ENCODE peak calls at places on chromosomes 7 and 10, in six cellular contexts. V, F, S, G, K and J are unnamed samples.

GRCh38 chr10:70753841-70754621 is 31.1 kb downstream of the TBATA start:
- DNase-seq in V (peak; percentile 52), F (no peak), S (no peak), G (no peak), K (no peak), J (peak; percentile 16)

GRCh38 chr10:124732931-124733536 is 11.1 kb downstream of the FAM53B start:
- DNase-seq in V (no peak), F (no peak), S (no peak), G (peak; percentile 77), K (no peak), J (no peak)

GRCh38 chr7:93315896-93316295 is 83.7 kb downstream of the VPS50 start:
- DNase-seq in V (no peak), F (no peak), S (no peak), G (no peak), K (no peak), J (no peak)

GRCh38 chr10:77639756-77640155 is 2.1 kb upstream of the KCNMA1 start:
- DNase-seq in V (no peak), F (no peak), S (no peak), G (no peak), K (no peak), J (no peak)

GRCh38 chr10:88931548-88931947 is 21.0 kb downstream of the ACTA2 start:
- DNase-seq in V (no peak), F (no peak), S (no peak), G (no peak), K (no peak), J (no peak)

GRCh38 chr7:43768201-43768893 is 9.9 kb downstream of the BLVRA start:
- DNase-seq in V (no peak), F (no peak), S (no peak), G (no peak), K (no peak), J (peak; percentile 71)

GRCh38 chr7:95700917-95701316 is 71.4 kb upstream of the DYNC1I1 start:
- DNase-seq in V (no peak), F (no peak), S (no peak), G (no peak), K (no peak), J (no peak)

GRCh38 chr7:43199333-43199732 is 86.9 kb downstream of the HECW1 start:
- DNase-seq in V (no peak), F (no peak), S (no peak), G (no peak), K (no peak), J (no peak)

GRCh38 chr10:72175166-72175565 is 40.6 kb upstream of the ANAPC16 start:
- DNase-seq in V (no peak), F (no peak), S (no peak), G (peak; percentile 34), K (no peak), J (no peak)

DNA sequence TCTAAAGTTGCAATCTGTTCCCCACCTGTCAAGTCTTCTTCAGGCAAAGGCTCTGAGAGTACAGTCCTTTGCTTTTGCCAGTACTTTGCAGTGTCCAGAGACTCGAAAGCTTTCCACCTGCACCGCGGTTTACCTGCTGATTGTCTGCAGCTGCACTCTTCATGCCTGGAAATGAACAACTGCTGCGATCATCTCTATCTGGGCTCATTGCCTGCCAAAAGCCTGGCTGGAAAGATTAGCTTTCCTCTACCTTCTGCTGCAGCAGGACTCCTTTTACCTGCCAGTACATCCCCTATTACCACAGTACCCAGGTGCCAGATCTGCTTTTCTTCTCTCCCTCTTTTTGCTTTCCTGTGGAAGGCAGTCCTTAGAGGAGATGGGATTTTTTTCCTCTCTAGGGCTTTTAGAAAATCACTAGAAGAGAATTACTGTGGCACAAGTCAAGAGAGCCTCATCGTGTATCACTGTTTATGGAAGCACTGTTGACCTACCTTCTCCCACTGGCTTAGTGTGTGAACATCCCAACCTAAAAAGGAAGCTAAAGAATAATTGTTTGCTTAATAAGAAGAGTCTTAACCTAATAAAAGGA is 2.2 kb downstream of the STRIP2 start:
- DNase-seq in V (no peak), F (no peak), S (no peak), G (no peak), K (no peak), J (no peak)
- TF ChIP-seq JUND in V (no peak), F (no peak), S (no peak), G (no peak), K (no peak), J (no peak)

GRCh38 chr7:106752345-106752744 is 91.4 kb upstream of the CCDC71L start:
- DNase-seq in V (no peak), F (no peak), S (no peak), G (no peak), K (no peak), J (no peak)

GRCh38 chr7:106756884-106757283 is 95.9 kb upstream of the CCDC71L start:
- DNase-seq in V (no peak), F (no peak), S (no peak), G (no peak), K (no peak), J (no peak)

GRCh38 chr7:106755641-106756040 is 94.7 kb upstream of the CCDC71L start:
- DNase-seq in V (no peak), F (no peak), S (no peak), G (no peak), K (no peak), J (no peak)

GRCh38 chr7:106756071-106756470 is 95.1 kb upstream of the CCDC71L start:
- DNase-seq in V (no peak), F (no peak), S (no peak), G (no peak), K (no peak), J (no peak)

DNA sequence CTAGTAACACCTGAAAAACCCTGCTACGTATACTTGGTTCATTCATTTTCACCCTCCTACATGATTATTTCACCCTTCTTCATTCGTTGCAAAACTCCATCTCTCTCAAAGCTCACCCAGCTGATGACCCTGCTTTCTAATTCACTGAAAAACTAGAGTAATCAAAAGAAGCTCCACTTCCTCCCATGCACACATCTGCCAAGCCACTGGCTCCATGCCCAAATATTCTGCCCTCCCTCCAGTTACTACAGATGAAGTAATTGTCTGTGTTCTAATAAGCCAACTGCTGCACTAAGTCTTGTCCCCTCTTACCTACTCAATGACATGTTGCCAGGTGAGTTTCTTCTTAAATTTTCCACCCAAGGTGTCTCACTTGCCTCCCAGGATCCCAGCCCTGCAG is 96.9 kb upstream of the CCDC71L start:
- DNase-seq in V (no peak), F (no peak), S (no peak), G (no peak), K (no peak), J (no peak)
- TF ChIP-seq JUND in V (no peak), F (no peak), S (no peak), G (no peak), K (no peak), J (no peak)

DNA sequence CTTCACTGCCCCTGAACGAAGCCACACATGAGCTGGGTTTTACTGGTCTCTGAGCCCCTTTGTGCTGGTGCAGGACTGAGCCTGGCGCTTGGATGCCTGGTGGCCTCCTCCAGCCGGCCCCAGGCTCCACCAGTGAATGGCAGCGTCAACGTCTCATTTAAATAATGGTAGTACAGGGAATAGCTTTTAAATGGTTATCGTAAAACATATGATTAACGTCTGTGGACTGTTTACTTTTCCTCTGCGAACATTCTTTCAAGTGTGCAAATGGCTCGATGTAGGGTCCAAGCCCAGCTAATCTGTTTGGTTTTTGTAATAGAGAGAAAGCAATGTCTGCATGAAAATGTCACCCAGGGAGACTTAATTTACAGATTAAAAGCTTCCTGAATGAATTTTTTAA is 192.6 kb downstream of the TCF7L2 start:
- DNase-seq in V (no peak), F (no peak), S (no peak), G (no peak), K (no peak), J (no peak)
- TF ChIP-seq JUND in V (no peak), F (no peak), S (no peak), G (no peak), K (no peak), J (no peak)

GRCh38 chr10:29850371-29850770 is 209.0 kb downstream of the JCAD start:
- DNase-seq in V (no peak), F (no peak), S (no peak), G (no peak), K (no peak), J (no peak)

GRCh38 chr10:29846881-29847280 is 212.1 kb upstream of the SVIL start:
- DNase-seq in V (no peak), F (no peak), S (no peak), G (no peak), K (no peak), J (no peak)

GRCh38 chr10:29849886-29850285 is 209.5 kb downstream of the JCAD start:
- DNase-seq in V (no peak), F (no peak), S (no peak), G (no peak), K (no peak), J (no peak)

GRCh38 chr10:29851241-29851640 is 208.1 kb downstream of the JCAD start:
- DNase-seq in V (no peak), F (no peak), S (no peak), G (no peak), K (no peak), J (no peak)

DNA sequence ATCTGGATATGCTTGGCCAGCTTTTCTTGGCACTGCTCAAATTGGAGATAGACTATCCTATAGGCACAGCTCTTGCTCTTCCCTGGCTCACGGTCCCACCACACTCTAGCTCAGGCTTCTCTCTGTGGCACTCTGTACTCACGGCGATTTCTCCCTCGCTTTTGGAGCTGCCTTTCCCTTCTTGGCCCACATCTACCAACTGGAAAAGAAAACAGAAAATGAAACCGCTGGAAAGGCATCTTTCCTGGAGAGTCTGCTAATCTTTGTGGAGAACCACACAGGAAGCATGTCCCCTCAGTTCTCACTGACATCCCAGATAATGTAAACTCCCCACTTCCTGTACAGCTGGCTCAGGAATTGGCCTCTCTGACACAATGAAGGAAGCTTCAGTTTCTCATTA is 210.0 kb downstream of the JCAD start:
- DNase-seq in V (no peak), F (no peak), S (no peak), G (no peak), K (no peak), J (no peak)
- TF ChIP-seq JUND in V (no peak), F (no peak), S (no peak), G (no peak), K (no peak), J (no peak)

DNA sequence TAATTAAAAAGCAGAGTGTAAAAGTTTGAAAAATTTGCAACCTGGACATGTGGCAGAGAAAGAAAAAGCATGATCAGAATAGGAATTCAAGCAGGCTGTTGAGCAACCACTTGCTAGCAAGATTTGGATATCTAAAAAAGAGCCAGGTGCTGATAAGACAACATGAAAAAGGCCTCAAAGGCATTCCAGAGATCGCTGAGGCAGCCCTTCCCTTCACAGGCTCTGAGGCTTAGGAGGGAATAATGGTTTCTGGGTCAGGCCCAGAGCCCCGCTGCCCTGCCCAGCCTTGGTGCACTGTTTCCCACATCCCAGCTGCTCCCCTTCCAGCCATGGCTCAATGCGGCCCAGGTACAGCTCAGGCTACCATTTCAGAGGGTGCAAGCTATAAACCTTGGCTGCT is 64.1 kb upstream of the EEPD1 start:
- DNase-seq in V (no peak), F (no peak), S (no peak), G (no peak), K (no peak), J (no peak)
- TF ChIP-seq JUND in V (no peak), F (no peak), S (no peak), G (no peak), K (no peak), J (no peak)